ENCODE peak calls at places on chromosome 11, in five cellular contexts. C, H, J, A and G are unnamed samples.

GRCh38 chr11:10304495-10305261 is at the start of gene ADM:
- DNase-seq in J (no peak), A (peak; percentile 85), C (peak; percentile 55), H (peak; percentile 93), G (peak; percentile 89)

GRCh38 chr11:34948721-34949120 is 32.3 kb downstream of the PDHX start:
- DNase-seq in J (no peak), A (no peak), H (no peak), C (no peak), G (no peak)

GRCh38 chr11:112159098-112159761 is 4.7 kb downstream of the IL18 start:
- DNase-seq in C (no peak), J (no peak), H (no peak), A (no peak), G (no peak)

GRCh38 chr11:100670140-100670539 is 16.9 kb upstream of the ARHGAP42 start:
- DNase-seq in A (no peak), C (no peak), H (no peak), J (no peak), G (no peak)

GRCh38 chr11:59158206-59159068 is 13.5 kb upstream of the DTX4 start:
- DNase-seq in H (peak; percentile 76), A (peak; percentile 47), C (peak; percentile 69), J (peak; percentile 81), G (peak; percentile 73)

GRCh38 chr11:130066338-130066737 is 3.4 kb upstream of the APLP2 start:
- DNase-seq in H (no peak), C (no peak), A (peak; percentile 74), J (no peak), G (no peak)

GRCh38 chr11:95512682-95513081 is 276.9 kb downstream of the FAM76B start:
- DNase-seq in H (no peak), J (no peak), C (no peak), A (peak; percentile 69), G (peak; percentile 68)

GRCh38 chr11:122155765-122156527 is 39.9 kb upstream of the BLID start:
- DNase-seq in H (no peak), C (no peak), A (no peak), J (no peak), G (no peak)

GRCh38 chr11:15434529-15434928 is 319.8 kb downstream of the INSC start:
- DNase-seq in C (no peak), J (no peak), H (no peak), A (no peak), G (no peak)

GRCh38 chr11:46366661-46367161 is 14.8 kb upstream of the MDK start:
- DNase-seq in A (no peak), C (no peak), J (no peak), H (no peak), G (no peak)

GRCh38 chr11:95829580-95830259 is 39.4 kb downstream of the CEP57 start:
- DNase-seq in H (no peak), J (no peak), C (no peak), A (no peak), G (no peak)

GRCh38 chr11:61372659-61373058 is 10.5 kb downstream of the TMEM138 start:
- DNase-seq in C (no peak), A (no peak), J (no peak), H (no peak), G (no peak)

GRCh38 chr11:119702261-119702591 is 26.8 kb downstream of the NECTIN1 start:
- DNase-seq in A (no peak), H (no peak), C (no peak), J (no peak), G (no peak)

GRCh38 chr11:45412033-45412432 is 125.9 kb upstream of the SYT13 start:
- DNase-seq in J (no peak), C (no peak), A (no peak), H (no peak), G (no peak)

GRCh38 chr11:67435031-67435726 is 2.3 kb downstream of the PTPRCAP start:
- DNase-seq in J (no peak), C (peak; percentile 62), H (no peak), A (no peak), G (no peak)

GRCh38 chr11:116172156-116172555 is 600.6 kb downstream of the BUD13 start:
- DNase-seq in C (peak; percentile 9), A (no peak), J (no peak), H (no peak), G (no peak)

GRCh38 chr11:32890843-32891656 is 1.6 kb upstream of the QSER1 start:
- DNase-seq in J (peak; percentile 12), A (no peak), H (no peak), C (no peak), G (no peak)

GRCh38 chr11:64854534-64855502 is 10.4 kb upstream of the CDC42BPG start:
- DNase-seq in J (no peak), C (no peak), H (no peak), A (peak; percentile 50), G (peak; percentile 96)

GRCh38 chr11:64852804-64853520 is 8.5 kb upstream of the CDC42BPG start:
- DNase-seq in A (no peak), J (no peak), H (no peak), C (no peak), G (no peak)

GRCh38 chr11:64855596-64856304 is 11.3 kb upstream of the CDC42BPG start:
- DNase-seq in J (no peak), C (no peak), H (no peak), A (no peak), G (no peak)

GRCh38 chr11:64853709-64854108 is 9.3 kb upstream of the CDC42BPG start:
- DNase-seq in J (no peak), H (no peak), C (peak; percentile 78), A (no peak), G (no peak)

DNA sequence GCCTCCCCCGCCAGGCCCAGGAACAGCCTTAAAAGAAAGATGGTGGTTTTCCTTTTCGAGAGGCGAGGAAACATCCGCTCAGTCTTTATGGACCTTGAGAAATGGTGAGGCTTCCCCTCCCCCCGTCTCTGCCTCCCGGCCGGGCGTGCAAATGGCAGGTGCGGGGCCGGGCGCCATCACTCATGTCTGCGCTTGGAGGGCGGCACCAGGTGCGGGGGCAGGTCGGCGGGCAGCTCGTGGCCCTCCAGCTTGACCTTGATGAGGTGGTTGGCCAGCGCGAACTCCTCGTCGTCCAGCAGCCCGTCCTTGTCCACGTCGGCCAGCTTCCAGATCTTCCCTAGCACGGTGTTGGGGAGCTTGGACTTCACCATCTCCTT is 9.7 kb upstream of the CDC42BPG start:
- DNase-seq in A (no peak), J (no peak), C (no peak), H (no peak), G (no peak)
- H3K27ac ChIP-seq in A (no peak overlapping the region), J (peak overlapping the region; percentile 92), C (peak overlapping the region; percentile 40), H (no peak overlapping the region), G (peak overlapping the region; percentile 99)

GRCh38 chr11:125082040-125082439 is 18.9 kb downstream of the SLC37A2 start:
- DNase-seq in J (no peak), C (no peak), H (no peak), A (no peak), G (no peak)

GRCh38 chr11:125084057-125084416 is 20.9 kb downstream of the SLC37A2 start:
- DNase-seq in J (no peak), H (no peak), C (peak; percentile 42), A (no peak), G (no peak)

GRCh38 chr11:125083312-125084056 is 20.4 kb downstream of the SLC37A2 start:
- DNase-seq in C (peak; percentile 38), H (no peak), J (no peak), A (no peak), G (no peak)

GRCh38 chr11:125081098-125081798 is 18.1 kb downstream of the SLC37A2 start:
- DNase-seq in J (no peak), H (no peak), A (no peak), C (peak; percentile 38), G (no peak)

DNA sequence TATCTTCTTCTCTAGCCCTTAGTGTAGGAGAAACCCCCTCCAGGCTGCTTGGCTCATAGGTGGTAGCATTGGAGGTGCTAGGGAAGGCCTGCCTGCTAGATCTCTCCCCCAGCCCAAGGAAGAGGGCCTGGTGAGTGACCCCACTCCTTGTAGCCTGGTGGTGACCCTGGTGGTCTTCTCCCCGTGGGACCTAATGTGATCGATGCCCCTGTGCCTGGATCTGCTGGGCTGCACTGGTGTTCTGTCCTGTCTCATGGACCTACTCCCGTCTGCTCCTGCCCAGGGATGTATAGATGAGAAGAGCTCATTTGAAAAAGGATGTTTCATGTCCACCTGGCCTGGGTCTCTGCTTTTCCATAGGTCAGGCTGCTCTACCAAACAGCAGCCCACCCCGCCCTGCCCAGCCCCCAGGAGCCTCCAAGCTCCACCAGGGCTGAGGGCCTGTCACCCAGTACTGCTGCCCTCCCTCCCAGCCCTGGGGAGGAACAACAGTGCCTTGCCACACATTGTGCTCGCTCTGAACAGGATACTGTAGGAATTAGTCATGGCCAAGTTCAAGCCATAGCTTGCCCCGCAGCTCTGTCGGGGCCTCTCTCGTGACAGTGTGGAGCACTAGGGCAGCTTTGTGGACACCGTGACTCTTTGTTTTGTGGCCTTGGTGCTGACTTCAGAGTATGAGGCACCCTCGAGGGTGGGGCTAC is 19.7 kb downstream of the SLC37A2 start:
- DNase-seq in C (peak; percentile 34), H (no peak), J (no peak), A (no peak), G (peak; percentile 87)
- H3K27ac ChIP-seq in C (no peak overlapping the region), H (no peak overlapping the region), J (no peak overlapping the region), A (no peak overlapping the region), G (peak overlapping the region; percentile 97)

GRCh38 chr11:128482512-128483191 is 104.7 kb downstream of the ETS1 start:
- DNase-seq in H (no peak), A (no peak), C (no peak), J (no peak), G (no peak)
- H3K27ac ChIP-seq in H (no peak overlapping the region), A (peak overlapping the region; percentile 12), C (peak overlapping the region; percentile 63), J (peak overlapping the region; percentile 49), G (peak overlapping the region; percentile 55)

GRCh38 chr11:69496631-69497220 is 15.3 kb downstream of the LINC01488 start:
- DNase-seq in A (no peak), H (no peak), J (no peak), C (no peak), G (no peak)
- H3K27ac ChIP-seq in A (no peak overlapping the region), H (no peak overlapping the region), J (no peak overlapping the region), C (no peak overlapping the region), G (peak overlapping the region; percentile 80)

GRCh38 chr11:47980093-47980906 is at the start of gene PTPRJ:
- DNase-seq in C (peak; percentile 78), A (peak; percentile 81), J (peak; percentile 65), H (peak; percentile 45), G (peak; percentile 53)
- H3K27ac ChIP-seq in C (peak within 1 kb of the TSS; percentile 40), A (peak within 1 kb of the TSS; percentile 99), J (no peak within 1 kb of the TSS), H (no peak within 1 kb of the TSS), G (no peak within 1 kb of the TSS)

DNA sequence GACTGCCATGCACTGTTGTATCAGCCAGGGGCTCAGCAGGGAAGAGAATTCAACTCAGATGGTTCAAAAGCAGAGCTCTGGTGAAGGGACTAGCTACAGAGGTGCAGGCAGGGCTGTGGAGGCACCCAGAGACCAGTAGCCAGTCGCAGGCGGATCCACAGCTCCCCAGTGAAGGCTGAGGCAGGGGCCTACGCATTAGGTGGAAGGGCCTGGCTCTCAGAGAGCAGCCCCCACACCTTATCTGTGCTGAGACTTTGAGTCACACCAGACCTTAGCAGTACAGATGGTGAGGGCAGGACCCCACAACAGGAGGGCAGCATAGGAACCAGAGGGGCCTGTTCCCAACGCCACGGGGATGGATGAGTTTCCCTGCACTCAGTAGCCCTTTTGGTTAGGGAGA is 189.6 kb downstream of the DSCAML1 start:
- DNase-seq in H (no peak), J (no peak), C (no peak), A (no peak), G (no peak)
- H3K27ac ChIP-seq in H (no peak overlapping the region), J (no peak overlapping the region), C (no peak overlapping the region), A (no peak overlapping the region), G (no peak overlapping the region)

DNA sequence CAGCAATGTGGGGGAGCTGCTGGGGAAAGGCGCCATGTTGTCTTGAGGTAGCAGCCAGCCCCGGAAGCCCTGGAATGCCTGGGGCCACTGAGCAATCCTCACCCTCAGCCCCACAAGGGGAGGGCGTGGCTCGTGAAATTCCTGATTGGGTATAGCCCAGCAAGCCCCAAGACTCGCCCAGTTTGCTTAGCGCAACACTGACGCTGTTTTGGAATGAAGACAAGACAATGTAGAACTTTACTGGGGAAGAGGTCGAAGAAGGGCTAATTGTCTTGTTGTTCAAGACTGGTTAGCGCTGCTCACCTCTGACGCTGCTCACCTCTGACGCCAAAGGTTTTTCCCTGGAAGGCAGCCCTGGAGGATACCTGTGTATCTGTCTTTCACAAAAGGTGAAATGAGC is 47.6 kb downstream of the ST3GAL4 start:
- DNase-seq in C (no peak), H (no peak), A (no peak), J (no peak), G (peak; percentile 96)
- H3K27ac ChIP-seq in C (no peak overlapping the region), H (no peak overlapping the region), A (no peak overlapping the region), J (no peak overlapping the region), G (peak overlapping the region; percentile 89)